ENCODE peak calls at places on chromosomes 12 and 14, in eight cellular contexts. Q is HCT116, S is cardiac muscle cell, D is neural crest cell, H is fibroblast of villous mesenchyme, L is body of pancreas, W is mammary epithelial cell, R is A549. I is an unnamed sample.
A peak's percentile ranks its signal among the peaks of the same experiment; 100 is the strongest.

GRCh38 chr12:124938606-124939427 is 24.4 kb upstream of the UBC start:
- DNase-seq in D (no peak), S (peak; percentile 81), W (peak; percentile 84), Q (peak; percentile 79), L (peak; percentile 65), R (peak; percentile 97), H (peak; percentile 92), I (peak; percentile 55)

GRCh38 chr12:627863-628805 is 35.1 kb downstream of the NINJ2 start:
- DNase-seq in S (no peak), L (no peak), R (no peak), W (no peak), D (no peak), Q (no peak), H (no peak), I (no peak)

GRCh38 chr14:37668646-37669045 is 73.2 kb downstream of the TTC6 start:
- DNase-seq in L (no peak), Q (no peak), W (peak; percentile 62), D (no peak), H (peak; percentile 64), R (no peak), S (no peak), I (no peak)

GRCh38 chr14:67253076-67253635 is 11.9 kb downstream of the PALS1 start:
- DNase-seq in W (no peak), D (no peak), S (no peak), H (no peak), L (no peak), R (no peak), Q (no peak), I (no peak)

GRCh38 chr12:69161835-69162234 is 77.5 kb upstream of the CPSF6 start:
- DNase-seq in Q (no peak), D (no peak), S (no peak), W (peak; percentile 43), R (no peak), H (no peak), L (no peak), I (no peak)

GRCh38 chr12:50024804-50025186 is 499 bp downstream of the RACGAP1 start:
- DNase-seq in W (peak; percentile 21), S (no peak), D (no peak), L (no peak), H (no peak), R (peak; percentile 31), Q (no peak), I (no peak)

GRCh38 chr12:28130625-28131598 is 59.3 kb upstream of the CCDC91 start:
- DNase-seq in H (peak; percentile 97), W (peak; percentile 99), L (no peak), Q (no peak), R (peak; percentile 91), D (no peak), S (no peak), I (no peak)

GRCh38 chr14:72810201-72810600 is 83.7 kb downstream of the DPF3 start:
- DNase-seq in D (no peak), L (no peak), Q (no peak), S (no peak), W (no peak), H (no peak), R (no peak), I (no peak)

GRCh38 chr12:94874986-94875312 is 128.5 kb downstream of the NDUFA12 start:
- DNase-seq in L (no peak), D (no peak), W (no peak), H (no peak), Q (no peak), R (no peak), S (no peak), I (no peak)

GRCh38 chr14:83664389-83664788 is 1865.6 kb upstream of the FLRT2 start:
- DNase-seq in H (no peak), D (no peak), W (no peak), L (no peak), R (no peak), Q (no peak), S (no peak), I (no peak)

GRCh38 chr12:124759841-124760508 is 103.7 kb downstream of the SCARB1 start:
- DNase-seq in D (no peak), S (no peak), R (peak; percentile 54), L (no peak), H (no peak), Q (no peak), W (no peak), I (no peak)

GRCh38 chr14:72714094-72714493 is 179.8 kb downstream of the DPF3 start:
- DNase-seq in Q (no peak), S (no peak), H (no peak), R (no peak), D (no peak), L (no peak), W (no peak), I (no peak)

GRCh38 chr12:527241-527640 is 67.5 kb downstream of the B4GALNT3 start:
- DNase-seq in D (no peak), W (no peak), Q (no peak), R (no peak), S (no peak), L (no peak), H (no peak), I (no peak)

GRCh38 chr14:64715628-64716412 is 11.6 kb downstream of the PLEKHG3 start:
- DNase-seq in R (no peak), S (no peak), H (no peak), Q (no peak), W (peak; percentile 69), L (peak; percentile 68), D (no peak), I (peak; percentile 43)

GRCh38 chr12:84356224-84356623 is 556.4 kb downstream of the SLC6A15 start:
- DNase-seq in H (no peak), L (no peak), D (no peak), R (no peak), Q (no peak), W (no peak), S (no peak), I (no peak)

GRCh38 chr12:12551115-12551514 is 11.5 kb downstream of the DUSP16 start:
- DNase-seq in L (no peak), R (no peak), S (no peak), D (no peak), W (no peak), Q (no peak), H (no peak), I (no peak)

GRCh38 chr14:72909163-72909562 is 15.3 kb upstream of the DPF3 start:
- DNase-seq in H (no peak), D (no peak), Q (no peak), R (no peak), S (no peak), W (peak; percentile 43), L (no peak), I (no peak)

GRCh38 chr12:28781671-28782652 is 367.1 kb upstream of the FAR2 start:
- DNase-seq in R (no peak), S (no peak), D (no peak), W (no peak), Q (no peak), H (peak; percentile 8), L (no peak), I (peak; percentile 7)

GRCh38 chr14:59126714-59127436 is 61.6 kb upstream of the DAAM1 start:
- DNase-seq in Q (peak; percentile 61), W (peak; percentile 39), R (peak; percentile 68), L (peak; percentile 28), D (peak; percentile 8), S (peak; percentile 62), H (peak; percentile 67), I (peak; percentile 22)

GRCh38 chr12:57118711-57119271 is 7.6 kb upstream of the STAT6 start:
- DNase-seq in L (no peak), Q (no peak), R (no peak), D (no peak), H (no peak), W (peak; percentile 80), S (no peak), I (no peak)

GRCh38 chr14:76117789-76118188 is 33.9 kb upstream of the GPATCH2L start:
- DNase-seq in D (no peak), H (no peak), S (no peak), Q (no peak), L (no peak), R (no peak), W (no peak), I (no peak)

GRCh38 chr12:6845395-6845794 is 4.7 kb downstream of the GNB3 start:
- DNase-seq in Q (no peak), L (no peak), D (no peak), H (no peak), S (no peak), R (no peak), W (no peak), I (no peak)

GRCh38 chr12:6847676-6848075 is 3.4 kb downstream of the CDCA3 start:
- DNase-seq in W (no peak), D (no peak), Q (no peak), S (no peak), R (no peak), L (no peak), H (no peak), I (no peak)

GRCh38 chr12:6849427-6849826 is 1.7 kb downstream of the CDCA3 start:
- DNase-seq in W (no peak), Q (no peak), D (no peak), L (no peak), S (no peak), R (no peak), H (no peak), I (no peak)

GRCh38 chr12:6843118-6843902 is 2.6 kb downstream of the GNB3 start:
- DNase-seq in H (no peak), Q (no peak), S (no peak), L (no peak), W (no peak), D (no peak), R (no peak), I (peak; percentile 36)

GRCh38 chr12:6846316-6846869 is 4.7 kb downstream of the CDCA3 start:
- DNase-seq in W (no peak), S (no peak), D (no peak), H (no peak), L (no peak), Q (no peak), R (no peak), I (no peak)
- TF ChIP-seq CTCF in W (no peak), S (no peak), D (no peak), H (no peak), L (no peak), Q (no peak), R (no peak), I (no peak)

GRCh38 chr14:63493246-63493645 is 49.9 kb downstream of the PPP2R5E start:
- DNase-seq in Q (peak; percentile 10), D (no peak), L (no peak), W (peak; percentile 27), R (peak; percentile 72), H (no peak), S (peak; percentile 34), I (no peak)
- TF ChIP-seq CTCF in Q (no peak), D (no peak), L (no peak), W (peak; percentile 28), R (peak; percentile 26), H (peak; percentile 24), S (peak; percentile 10), I (no peak)

GRCh38 chr12:81329088-81329487 is 251.2 kb downstream of the ACSS3 start:
- DNase-seq in W (peak; percentile 37), H (no peak), Q (no peak), D (no peak), R (peak; percentile 55), L (no peak), S (no peak), I (peak; percentile 30)
- TF ChIP-seq CTCF in W (peak; percentile 47), H (peak; percentile 16), Q (no peak), D (peak; percentile 58), R (no peak), L (no peak), S (peak; percentile 17), I (peak; percentile 72)

DNA sequence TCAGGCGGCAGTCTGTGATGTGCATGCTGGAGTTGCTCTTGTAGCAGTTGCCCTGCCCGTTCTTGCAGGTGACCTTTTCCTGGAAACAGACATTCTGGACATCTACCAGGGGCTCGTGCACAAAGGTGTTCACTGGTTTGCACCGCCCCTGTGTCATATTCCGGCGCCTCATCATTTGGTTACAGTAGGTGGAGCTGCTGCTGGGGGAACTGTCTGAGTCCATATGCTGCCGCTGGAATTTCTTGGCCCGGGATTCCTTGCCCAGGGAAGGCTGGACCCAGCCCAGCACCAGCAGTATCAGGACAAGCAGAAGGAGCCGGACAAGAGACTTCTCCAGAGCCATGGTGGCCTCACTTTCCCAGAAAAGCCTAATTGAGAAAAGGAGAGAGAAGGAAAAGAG is 918 bp downstream of the RNASE1 start:
- DNase-seq in R (no peak), D (no peak), W (no peak), Q (no peak), L (peak; percentile 72), S (no peak), H (no peak), I (no peak)
- TF ChIP-seq CTCF in R (no peak), D (no peak), W (no peak), Q (no peak), L (no peak), S (no peak), H (no peak), I (no peak)

I was measured in endothelial cell.